ENCODE peak calls at places on chromosomes 11 and 22, in four cellular contexts. T is stimulated activated naive B cell treated with anti-CD40 and anti-IgM and Interleukin-4, amounts not matched to agents 10 μg/mL and 1 μg/mL and 100 μg/mL, for 72 hours; W is left ventricle myocardium inferior; C is endothelial cell. A is an unnamed sample.

GRCh38 chr11:1929621-1930447 is 10.3 kb downstream of the TNNT3 start:
- DNase-seq in C (no peak), T (no peak), W (no peak), A (peak; percentile 58)

GRCh38 chr22:17233348-17234043 is 14.3 kb upstream of the ADA2 start:
- DNase-seq in W (no peak), T (no peak), C (no peak), A (no peak)

GRCh38 chr22:31451709-31452571 is 37.7 kb downstream of the EIF4ENIF1 start:
- DNase-seq in W (no peak), C (peak; percentile 6), T (no peak), A (no peak)

GRCh38 chr22:37287550-37287951 is 5.2 kb downstream of the CYTH4 start:
- DNase-seq in W (no peak), T (no peak), C (no peak), A (no peak)

GRCh38 chr11:76783901-76784813 is 1.0 kb downstream of the TSKU start:
- DNase-seq in T (no peak), W (peak; percentile 68), C (peak; percentile 82), A (peak; percentile 80)

GRCh38 chr11:48083427-48083826 is 103.1 kb downstream of the PTPRJ start:
- DNase-seq in C (no peak), T (no peak), W (no peak), A (no peak)

GRCh38 chr22:49023879-49024774 is 803.5 kb downstream of the BRD1 start:
- DNase-seq in C (no peak), W (no peak), T (no peak), A (peak; percentile 58)

GRCh38 chr11:12045914-12046635 is 37.6 kb upstream of the DKK3 start:
- DNase-seq in T (no peak), W (no peak), C (no peak), A (no peak)

GRCh38 chr22:49325531-49326395 is 501.9 kb downstream of the BRD1 start:
- DNase-seq in T (no peak), C (no peak), W (no peak), A (peak; percentile 55)

GRCh38 chr11:77789061-77789730 is 31.3 kb downstream of the RSF1 start:
- DNase-seq in W (no peak), C (no peak), T (no peak), A (no peak)

GRCh38 chr11:108293229-108293628 is 70.4 kb downstream of the ATM start:
- DNase-seq in T (no peak), C (no peak), W (no peak), A (no peak)

GRCh38 chr11:120244476-120244875 is 4.5 kb downstream of the POU2F3 start:
- DNase-seq in T (no peak), W (no peak), C (no peak), A (no peak)